ENCODE peak calls at places on chromosomes 4 and X, in nine cellular contexts. C is C1 segment of cervical spinal cord; Z is amygdala; N is Ammon's horn; J is EH; R is osteoblast; T is thoracic aorta; M is stimulated activated CD4-positive, alpha-beta T cell treated with anti-CD3 and anti-CD28 coated beads, Interleukin-4, amount 100 ng/mL, for 24 hours; Y is nephron progenitor cell. E is an unnamed sample.

GRCh38 chrX:110219920-110220319 is 98.0 kb downstream of the AMMECR1 start:
- DNase-seq in J (peak), C (no peak), T (no peak), R (peak), Y (no peak), Z (no peak), N (no peak), M (no peak), E (no peak)

GRCh38 chr4:145154573-145154972 is 25.8 kb downstream of the OTUD4 start:
- DNase-seq in N (peak), Z (no peak), R (peak), C (no peak), Y (peak), T (no peak), M (no peak), J (peak), E (no peak)

GRCh38 chrX:13933851-13934250 is 95.8 kb downstream of the GEMIN8 start:
- DNase-seq in N (no peak), T (no peak), J (no peak), C (no peak), M (no peak), Z (no peak), R (no peak), Y (no peak), E (no peak)

GRCh38 chr4:169573889-169574288 is 38.5 kb downstream of the NEK1 start:
- DNase-seq in R (no peak), Z (no peak), C (no peak), M (no peak), Y (no peak), N (no peak), T (no peak), J (no peak), E (no peak)

GRCh38 chrX:13317366-13317765 is 2.5 kb downstream of the ATXN3L start:
- DNase-seq in N (no peak), T (no peak), R (no peak), C (no peak), J (no peak), M (no peak), Y (no peak), Z (no peak), E (no peak)

GRCh38 chrX:21373637-21374162 is 518 bp upstream of the CNKSR2 start:
- DNase-seq in T (no peak), C (peak), R (peak), Y (no peak), Z (no peak), N (no peak), J (no peak), M (peak), E (no peak)

GRCh38 chrX:48715876-48716502 is 19.5 kb downstream of the SUV39H1 start:
- DNase-seq in T (no peak), N (no peak), C (no peak), M (no peak), Y (no peak), J (no peak), R (no peak), Z (no peak), E (no peak)

GRCh38 chr4:95048296-95048695 is 290.5 kb downstream of the BMPR1B start:
- DNase-seq in C (no peak), T (no peak), N (no peak), R (no peak), J (no peak), Y (no peak), Z (no peak), M (no peak), E (no peak)

GRCh38 chr4:138095378-138095777 is 146.8 kb downstream of the SLC7A11 start:
- DNase-seq in C (no peak), R (no peak), Y (no peak), M (no peak), T (no peak), N (no peak), Z (no peak), J (no peak), E (no peak)

GRCh38 chr4:41061482-41062185 is 152.7 kb downstream of the APBB2 start:
- DNase-seq in Y (no peak), C (no peak), J (peak), M (no peak), T (no peak), Z (no peak), R (no peak), N (no peak), E (no peak)

GRCh38 chrX:30892591-30892990 is 3.5 kb upstream of the TAB3 start:
- DNase-seq in Z (no peak), C (no peak), N (no peak), R (no peak), Y (no peak), M (no peak), T (no peak), J (no peak), E (no peak)

GRCh38 chr4:121733942-121734341 is 31.0 kb downstream of the SMIM43 start:
- DNase-seq in N (no peak), T (no peak), Y (no peak), M (no peak), Z (no peak), J (no peak), R (no peak), C (no peak), E (no peak)

GRCh38 chr4:11799182-11799581 is 370.5 kb upstream of the HS3ST1 start:
- DNase-seq in Y (no peak), J (no peak), C (no peak), Z (no peak), N (no peak), M (no peak), T (no peak), R (no peak), E (no peak)

GRCh38 chr4:188879598-188879997 is 740.4 kb downstream of the TRIML1 start:
- DNase-seq in T (no peak), Z (no peak), C (no peak), R (no peak), J (no peak), N (no peak), Y (no peak), M (no peak), E (no peak)

GRCh38 chr4:119834901-119835300 is 206.3 kb upstream of the PDE5A start:
- DNase-seq in N (no peak), C (no peak), Z (no peak), M (no peak), T (no peak), R (no peak), J (no peak), Y (no peak), E (no peak)

GRCh38 chr4:184838249-184839074 is 12.7 kb upstream of the ACSL1 start:
- DNase-seq in R (no peak), N (no peak), T (no peak), M (no peak), Z (no peak), Y (no peak), J (no peak), C (no peak), E (no peak)